ENCODE peak calls at places on chromosome 19, in nine cellular contexts. One of them, this sample, is unnamed.

GRCh38 chr19:55305491-55305890 is 19.6 kb downstream of the TMEM150B start:
- DNase-seq in putamen: no peak
- DNase-seq in occipital lobe: no peak
- DNase-seq in HCT116: no peak
- DNase-seq in T-helper 1 cell: peak
- DNase-seq in GOT3: no peak
- DNase-seq in CD4-positive, CD25-positive, alpha-beta regulatory T cell: peak
- DNase-seq in stimulated activated CD4-positive, alpha-beta T cell treated with anti-CD3 and anti-CD28 coated beads, Interleukin-15, amount 100 ng/mL, for 1 hour: no peak
- DNase-seq in neural progenitor cell: peak
- DNase-seq in this sample: peak

GRCh38 chr19:35756373-35757230 is at the start of gene HSPB6:
- DNase-seq in putamen: no peak
- DNase-seq in occipital lobe: no peak
- DNase-seq in HCT116: no peak
- DNase-seq in T-helper 1 cell: no peak
- DNase-seq in GOT3: no peak
- DNase-seq in CD4-positive, CD25-positive, alpha-beta regulatory T cell: no peak
- DNase-seq in stimulated activated CD4-positive, alpha-beta T cell treated with anti-CD3 and anti-CD28 coated beads, Interleukin-15, amount 100 ng/mL, for 1 hour: no peak
- DNase-seq in neural progenitor cell: peak
- DNase-seq in this sample: no peak

GRCh38 chr19:41869374-41869955 is 7.6 kb upstream of the CD79A start:
- DNase-seq in putamen: no peak
- DNase-seq in occipital lobe: no peak
- DNase-seq in HCT116: no peak
- DNase-seq in T-helper 1 cell: no peak
- DNase-seq in GOT3: no peak
- DNase-seq in CD4-positive, CD25-positive, alpha-beta regulatory T cell: no peak
- DNase-seq in stimulated activated CD4-positive, alpha-beta T cell treated with anti-CD3 and anti-CD28 coated beads, Interleukin-15, amount 100 ng/mL, for 1 hour: no peak
- DNase-seq in neural progenitor cell: no peak
- DNase-seq in this sample: no peak

GRCh38 chr19:5828661-5829566 is 10.6 kb downstream of the FUT6 start:
- DNase-seq in putamen: no peak
- DNase-seq in occipital lobe: no peak
- DNase-seq in HCT116: no peak
- DNase-seq in T-helper 1 cell: no peak
- DNase-seq in GOT3: no peak
- DNase-seq in CD4-positive, CD25-positive, alpha-beta regulatory T cell: peak
- DNase-seq in stimulated activated CD4-positive, alpha-beta T cell treated with anti-CD3 and anti-CD28 coated beads, Interleukin-15, amount 100 ng/mL, for 1 hour: no peak
- DNase-seq in neural progenitor cell: peak
- DNase-seq in this sample: no peak

GRCh38 chr19:14333101-14333871 is 48.0 kb upstream of the ADGRE5 start:
- DNase-seq in putamen: no peak
- DNase-seq in occipital lobe: no peak
- DNase-seq in HCT116: no peak
- DNase-seq in T-helper 1 cell: no peak
- DNase-seq in GOT3: no peak
- DNase-seq in CD4-positive, CD25-positive, alpha-beta regulatory T cell: no peak
- DNase-seq in stimulated activated CD4-positive, alpha-beta T cell treated with anti-CD3 and anti-CD28 coated beads, Interleukin-15, amount 100 ng/mL, for 1 hour: no peak
- DNase-seq in neural progenitor cell: peak
- DNase-seq in this sample: no peak

GRCh38 chr19:49946415-49946814 is 14.6 kb downstream of the SIGLEC11 start:
- DNase-seq in putamen: no peak
- DNase-seq in occipital lobe: no peak
- DNase-seq in HCT116: no peak
- DNase-seq in T-helper 1 cell: no peak
- DNase-seq in GOT3: no peak
- DNase-seq in CD4-positive, CD25-positive, alpha-beta regulatory T cell: no peak
- DNase-seq in stimulated activated CD4-positive, alpha-beta T cell treated with anti-CD3 and anti-CD28 coated beads, Interleukin-15, amount 100 ng/mL, for 1 hour: no peak
- DNase-seq in neural progenitor cell: no peak
- DNase-seq in this sample: no peak

GRCh38 chr19:54203151-54203611 is 2.5 kb downstream of the RPS9 start:
- DNase-seq in putamen: no peak
- DNase-seq in occipital lobe: no peak
- DNase-seq in HCT116: no peak
- DNase-seq in T-helper 1 cell: no peak
- DNase-seq in GOT3: no peak
- DNase-seq in CD4-positive, CD25-positive, alpha-beta regulatory T cell: no peak
- DNase-seq in stimulated activated CD4-positive, alpha-beta T cell treated with anti-CD3 and anti-CD28 coated beads, Interleukin-15, amount 100 ng/mL, for 1 hour: no peak
- DNase-seq in neural progenitor cell: no peak
- DNase-seq in this sample: no peak

GRCh38 chr19:1266818-1267440 is 2.2 kb upstream of the CIRBP start:
- DNase-seq in putamen: no peak
- DNase-seq in occipital lobe: peak
- DNase-seq in HCT116: no peak
- DNase-seq in T-helper 1 cell: peak
- DNase-seq in GOT3: peak
- DNase-seq in CD4-positive, CD25-positive, alpha-beta regulatory T cell: peak
- DNase-seq in stimulated activated CD4-positive, alpha-beta T cell treated with anti-CD3 and anti-CD28 coated beads, Interleukin-15, amount 100 ng/mL, for 1 hour: peak
- DNase-seq in neural progenitor cell: peak
- DNase-seq in this sample: no peak

GRCh38 chr19:55624109-55625003 is at the start of gene ZNF784:
- DNase-seq in putamen: peak
- DNase-seq in occipital lobe: peak
- DNase-seq in HCT116: peak
- DNase-seq in T-helper 1 cell: peak
- DNase-seq in GOT3: peak
- DNase-seq in CD4-positive, CD25-positive, alpha-beta regulatory T cell: peak
- DNase-seq in stimulated activated CD4-positive, alpha-beta T cell treated with anti-CD3 and anti-CD28 coated beads, Interleukin-15, amount 100 ng/mL, for 1 hour: peak
- DNase-seq in neural progenitor cell: peak
- DNase-seq in this sample: peak

GRCh38 chr19:3783660-3784584 is 2.3 kb downstream of the MATK start:
- DNase-seq in putamen: no peak
- DNase-seq in occipital lobe: no peak
- DNase-seq in HCT116: no peak
- DNase-seq in T-helper 1 cell: peak
- DNase-seq in GOT3: no peak
- DNase-seq in CD4-positive, CD25-positive, alpha-beta regulatory T cell: no peak
- DNase-seq in stimulated activated CD4-positive, alpha-beta T cell treated with anti-CD3 and anti-CD28 coated beads, Interleukin-15, amount 100 ng/mL, for 1 hour: no peak
- DNase-seq in neural progenitor cell: peak
- DNase-seq in this sample: no peak

GRCh38 chr19:6273701-6274601 is 5.8 kb downstream of the MLLT1 start:
- DNase-seq in putamen: no peak
- DNase-seq in occipital lobe: peak
- DNase-seq in HCT116: no peak
- DNase-seq in T-helper 1 cell: no peak
- DNase-seq in GOT3: peak
- DNase-seq in CD4-positive, CD25-positive, alpha-beta regulatory T cell: no peak
- DNase-seq in stimulated activated CD4-positive, alpha-beta T cell treated with anti-CD3 and anti-CD28 coated beads, Interleukin-15, amount 100 ng/mL, for 1 hour: no peak
- DNase-seq in neural progenitor cell: no peak
- DNase-seq in this sample: no peak

GRCh38 chr19:29245221-29245620 is 32.3 kb upstream of the UQCRFS1 start:
- DNase-seq in putamen: no peak
- DNase-seq in occipital lobe: no peak
- DNase-seq in HCT116: no peak
- DNase-seq in T-helper 1 cell: no peak
- DNase-seq in GOT3: no peak
- DNase-seq in CD4-positive, CD25-positive, alpha-beta regulatory T cell: no peak
- DNase-seq in stimulated activated CD4-positive, alpha-beta T cell treated with anti-CD3 and anti-CD28 coated beads, Interleukin-15, amount 100 ng/mL, for 1 hour: no peak
- DNase-seq in neural progenitor cell: no peak
- DNase-seq in this sample: no peak

GRCh38 chr19:18282021-18282787 is 782 bp upstream of the JUND start:
- DNase-seq in putamen: no peak
- DNase-seq in occipital lobe: no peak
- DNase-seq in HCT116: no peak
- DNase-seq in T-helper 1 cell: no peak
- DNase-seq in GOT3: no peak
- DNase-seq in CD4-positive, CD25-positive, alpha-beta regulatory T cell: no peak
- DNase-seq in stimulated activated CD4-positive, alpha-beta T cell treated with anti-CD3 and anti-CD28 coated beads, Interleukin-15, amount 100 ng/mL, for 1 hour: no peak
- DNase-seq in neural progenitor cell: peak
- DNase-seq in this sample: no peak

GRCh38 chr19:55146648-55147218 is 2.3 kb downstream of the TNNT1 start:
- DNase-seq in putamen: no peak
- DNase-seq in occipital lobe: no peak
- DNase-seq in HCT116: peak
- DNase-seq in T-helper 1 cell: no peak
- DNase-seq in GOT3: no peak
- DNase-seq in CD4-positive, CD25-positive, alpha-beta regulatory T cell: no peak
- DNase-seq in stimulated activated CD4-positive, alpha-beta T cell treated with anti-CD3 and anti-CD28 coated beads, Interleukin-15, amount 100 ng/mL, for 1 hour: no peak
- DNase-seq in neural progenitor cell: peak
- DNase-seq in this sample: no peak

GRCh38 chr19:29967623-29968022 is 25.6 kb downstream of the URI1 start:
- DNase-seq in putamen: no peak
- DNase-seq in occipital lobe: no peak
- DNase-seq in HCT116: no peak
- DNase-seq in T-helper 1 cell: no peak
- DNase-seq in GOT3: no peak
- DNase-seq in CD4-positive, CD25-positive, alpha-beta regulatory T cell: no peak
- DNase-seq in stimulated activated CD4-positive, alpha-beta T cell treated with anti-CD3 and anti-CD28 coated beads, Interleukin-15, amount 100 ng/mL, for 1 hour: no peak
- DNase-seq in neural progenitor cell: no peak
- DNase-seq in this sample: no peak

GRCh38 chr19:12774588-12775555 is at the start of gene HOOK2:
- DNase-seq in putamen: no peak
- DNase-seq in occipital lobe: no peak
- DNase-seq in HCT116: peak
- DNase-seq in T-helper 1 cell: no peak
- DNase-seq in GOT3: no peak
- DNase-seq in CD4-positive, CD25-positive, alpha-beta regulatory T cell: peak
- DNase-seq in stimulated activated CD4-positive, alpha-beta T cell treated with anti-CD3 and anti-CD28 coated beads, Interleukin-15, amount 100 ng/mL, for 1 hour: no peak
- DNase-seq in neural progenitor cell: peak
- DNase-seq in this sample: no peak

GRCh38 chr19:32041681-32042292 is 303.6 kb upstream of the ZNF507 start:
- DNase-seq in putamen: peak
- DNase-seq in occipital lobe: no peak
- DNase-seq in HCT116: no peak
- DNase-seq in T-helper 1 cell: no peak
- DNase-seq in GOT3: no peak
- DNase-seq in CD4-positive, CD25-positive, alpha-beta regulatory T cell: peak
- DNase-seq in stimulated activated CD4-positive, alpha-beta T cell treated with anti-CD3 and anti-CD28 coated beads, Interleukin-15, amount 100 ng/mL, for 1 hour: no peak
- DNase-seq in neural progenitor cell: peak
- DNase-seq in this sample: peak

GRCh38 chr19:45050036-45050435 is 11.2 kb downstream of the CLASRP start:
- DNase-seq in putamen: no peak
- DNase-seq in occipital lobe: no peak
- DNase-seq in HCT116: no peak
- DNase-seq in T-helper 1 cell: no peak
- DNase-seq in GOT3: no peak
- DNase-seq in CD4-positive, CD25-positive, alpha-beta regulatory T cell: no peak
- DNase-seq in stimulated activated CD4-positive, alpha-beta T cell treated with anti-CD3 and anti-CD28 coated beads, Interleukin-15, amount 100 ng/mL, for 1 hour: no peak
- DNase-seq in neural progenitor cell: no peak
- DNase-seq in this sample: no peak

GRCh38 chr19:49409441-49410029 is 13.7 kb downstream of the PTH2 start:
- DNase-seq in putamen: no peak
- DNase-seq in occipital lobe: no peak
- DNase-seq in HCT116: no peak
- DNase-seq in T-helper 1 cell: no peak
- DNase-seq in GOT3: no peak
- DNase-seq in CD4-positive, CD25-positive, alpha-beta regulatory T cell: peak
- DNase-seq in stimulated activated CD4-positive, alpha-beta T cell treated with anti-CD3 and anti-CD28 coated beads, Interleukin-15, amount 100 ng/mL, for 1 hour: no peak
- DNase-seq in neural progenitor cell: no peak
- DNase-seq in this sample: peak

GRCh38 chr19:33519416-33519815 is 2.2 kb downstream of the PEPD start:
- DNase-seq in putamen: no peak
- DNase-seq in occipital lobe: no peak
- DNase-seq in HCT116: no peak
- DNase-seq in T-helper 1 cell: no peak
- DNase-seq in GOT3: no peak
- DNase-seq in CD4-positive, CD25-positive, alpha-beta regulatory T cell: no peak
- DNase-seq in stimulated activated CD4-positive, alpha-beta T cell treated with anti-CD3 and anti-CD28 coated beads, Interleukin-15, amount 100 ng/mL, for 1 hour: no peak
- DNase-seq in neural progenitor cell: no peak
- DNase-seq in this sample: no peak

GRCh38 chr19:5078179-5078578 is 109.3 kb downstream of the KDM4B start:
- DNase-seq in putamen: no peak
- DNase-seq in occipital lobe: no peak
- DNase-seq in HCT116: no peak
- DNase-seq in T-helper 1 cell: no peak
- DNase-seq in GOT3: no peak
- DNase-seq in CD4-positive, CD25-positive, alpha-beta regulatory T cell: no peak
- DNase-seq in stimulated activated CD4-positive, alpha-beta T cell treated with anti-CD3 and anti-CD28 coated beads, Interleukin-15, amount 100 ng/mL, for 1 hour: no peak
- DNase-seq in neural progenitor cell: no peak
- DNase-seq in this sample: peak

GRCh38 chr19:46493236-46494114 is 2.2 kb downstream of the PNMA8B start:
- DNase-seq in putamen: no peak
- DNase-seq in occipital lobe: no peak
- DNase-seq in HCT116: no peak
- DNase-seq in T-helper 1 cell: no peak
- DNase-seq in GOT3: no peak
- DNase-seq in CD4-positive, CD25-positive, alpha-beta regulatory T cell: peak
- DNase-seq in stimulated activated CD4-positive, alpha-beta T cell treated with anti-CD3 and anti-CD28 coated beads, Interleukin-15, amount 100 ng/mL, for 1 hour: no peak
- DNase-seq in neural progenitor cell: peak
- DNase-seq in this sample: no peak

GRCh38 chr19:45574526-45574925 is 10.1 kb downstream of the OPA3 start:
- DNase-seq in putamen: no peak
- DNase-seq in occipital lobe: no peak
- DNase-seq in HCT116: no peak
- DNase-seq in T-helper 1 cell: no peak
- DNase-seq in GOT3: no peak
- DNase-seq in CD4-positive, CD25-positive, alpha-beta regulatory T cell: no peak
- DNase-seq in stimulated activated CD4-positive, alpha-beta T cell treated with anti-CD3 and anti-CD28 coated beads, Interleukin-15, amount 100 ng/mL, for 1 hour: no peak
- DNase-seq in neural progenitor cell: no peak
- DNase-seq in this sample: no peak

GRCh38 chr19:14603990-14604387 is 21.1 kb downstream of the CLEC17A start:
- DNase-seq in putamen: no peak
- DNase-seq in occipital lobe: no peak
- DNase-seq in HCT116: no peak
- DNase-seq in T-helper 1 cell: no peak
- DNase-seq in GOT3: no peak
- DNase-seq in CD4-positive, CD25-positive, alpha-beta regulatory T cell: peak
- DNase-seq in stimulated activated CD4-positive, alpha-beta T cell treated with anti-CD3 and anti-CD28 coated beads, Interleukin-15, amount 100 ng/mL, for 1 hour: no peak
- DNase-seq in neural progenitor cell: no peak
- DNase-seq in this sample: peak

GRCh38 chr19:38869160-38869835 is 8.8 kb downstream of the RINL start:
- DNase-seq in putamen: no peak
- DNase-seq in occipital lobe: no peak
- DNase-seq in HCT116: no peak
- DNase-seq in T-helper 1 cell: no peak
- DNase-seq in GOT3: no peak
- DNase-seq in CD4-positive, CD25-positive, alpha-beta regulatory T cell: peak
- DNase-seq in stimulated activated CD4-positive, alpha-beta T cell treated with anti-CD3 and anti-CD28 coated beads, Interleukin-15, amount 100 ng/mL, for 1 hour: no peak
- DNase-seq in neural progenitor cell: no peak
- DNase-seq in this sample: no peak

GRCh38 chr19:36140289-36141038 is 598 bp downstream of the CAPNS1 start:
- DNase-seq in putamen: no peak
- DNase-seq in occipital lobe: no peak
- DNase-seq in HCT116: no peak
- DNase-seq in T-helper 1 cell: peak
- DNase-seq in GOT3: no peak
- DNase-seq in CD4-positive, CD25-positive, alpha-beta regulatory T cell: peak
- DNase-seq in stimulated activated CD4-positive, alpha-beta T cell treated with anti-CD3 and anti-CD28 coated beads, Interleukin-15, amount 100 ng/mL, for 1 hour: no peak
- DNase-seq in neural progenitor cell: peak
- DNase-seq in this sample: peak

GRCh38 chr19:17183271-17183757 is 31.8 kb upstream of the USE1 start:
- DNase-seq in putamen: no peak
- DNase-seq in occipital lobe: no peak
- DNase-seq in HCT116: no peak
- DNase-seq in T-helper 1 cell: no peak
- DNase-seq in GOT3: no peak
- DNase-seq in CD4-positive, CD25-positive, alpha-beta regulatory T cell: peak
- DNase-seq in stimulated activated CD4-positive, alpha-beta T cell treated with anti-CD3 and anti-CD28 coated beads, Interleukin-15, amount 100 ng/mL, for 1 hour: no peak
- DNase-seq in neural progenitor cell: no peak
- DNase-seq in this sample: no peak

GRCh38 chr19:42122691-42123607 is 9.3 kb downstream of the POU2F2 start:
- DNase-seq in putamen: no peak
- DNase-seq in occipital lobe: no peak
- DNase-seq in HCT116: no peak
- DNase-seq in T-helper 1 cell: no peak
- DNase-seq in GOT3: no peak
- DNase-seq in CD4-positive, CD25-positive, alpha-beta regulatory T cell: peak
- DNase-seq in stimulated activated CD4-positive, alpha-beta T cell treated with anti-CD3 and anti-CD28 coated beads, Interleukin-15, amount 100 ng/mL, for 1 hour: peak
- DNase-seq in neural progenitor cell: no peak
- DNase-seq in this sample: no peak

GRCh38 chr19:1011831-1012333 is 9.0 kb downstream of the TMEM259 start:
- DNase-seq in putamen: no peak
- DNase-seq in occipital lobe: no peak
- DNase-seq in HCT116: no peak
- DNase-seq in T-helper 1 cell: no peak
- DNase-seq in GOT3: no peak
- DNase-seq in CD4-positive, CD25-positive, alpha-beta regulatory T cell: no peak
- DNase-seq in stimulated activated CD4-positive, alpha-beta T cell treated with anti-CD3 and anti-CD28 coated beads, Interleukin-15, amount 100 ng/mL, for 1 hour: no peak
- DNase-seq in neural progenitor cell: no peak
- DNase-seq in this sample: no peak

GRCh38 chr19:8569066-8569761 is 8.0 kb downstream of the MYO1F start:
- DNase-seq in putamen: no peak
- DNase-seq in occipital lobe: no peak
- DNase-seq in HCT116: peak
- DNase-seq in T-helper 1 cell: peak
- DNase-seq in GOT3: no peak
- DNase-seq in CD4-positive, CD25-positive, alpha-beta regulatory T cell: peak
- DNase-seq in stimulated activated CD4-positive, alpha-beta T cell treated with anti-CD3 and anti-CD28 coated beads, Interleukin-15, amount 100 ng/mL, for 1 hour: peak
- DNase-seq in neural progenitor cell: no peak
- DNase-seq in this sample: peak

GRCh38 chr19:4015705-4016402 is 8.3 kb downstream of the PIAS4 start:
- DNase-seq in putamen: no peak
- DNase-seq in occipital lobe: no peak
- DNase-seq in HCT116: no peak
- DNase-seq in T-helper 1 cell: no peak
- DNase-seq in GOT3: no peak
- DNase-seq in CD4-positive, CD25-positive, alpha-beta regulatory T cell: no peak
- DNase-seq in stimulated activated CD4-positive, alpha-beta T cell treated with anti-CD3 and anti-CD28 coated beads, Interleukin-15, amount 100 ng/mL, for 1 hour: no peak
- DNase-seq in neural progenitor cell: no peak
- DNase-seq in this sample: no peak